ENCODE peak calls at places on chromosomes 3 and 15, in nine cellular contexts. C is astrocyte of the hippocampus; J is activated naive CD4-positive, alpha-beta T cell treated with anti-CD3 and anti-CD28 coated beads, Interleukin-2, amount 10 ng/mL, durations not matched to agents 7 days and 5 days; F is NT2/D1; M is AG09319; L is stimulated activated CD4-positive, alpha-beta T cell treated with anti-CD3 and anti-CD28 coated beads, Interleukin-2, amount 100 ng/mL, for 48 hours; K is cardiac muscle cell; A is NCI-H510A; W is activated CD4-positive, CD25-positive, alpha-beta regulatory T cell treated with anti-CD3 and anti-CD28 coated beads, Interleukin-2, amount 50 U/mL, for 72 hours. N is an unnamed sample.
A peak's percentile ranks its signal among the peaks of the same experiment; 100 is the strongest.

GRCh38 chr15:83710452-83710851 is 56.5 kb downstream of the ADAMTSL3 start:
- DNase-seq in C (no peak), J (no peak), F (no peak), M (no peak), L (no peak), K (no peak), A (no peak), W (no peak), N (no peak)

GRCh38 chr3:34882764-34883163 is 756.6 kb upstream of the ARPP21 start:
- DNase-seq in C (peak; percentile 48), J (no peak), F (no peak), M (no peak), L (no peak), K (peak; percentile 38), A (no peak), W (no peak), N (no peak)

GRCh38 chr3:28853830-28854229 is 427.0 kb upstream of the RBMS3 start:
- DNase-seq in C (no peak), J (no peak), F (no peak), M (no peak), L (no peak), K (no peak), A (no peak), W (no peak), N (no peak)

GRCh38 chr3:131067983-131068382 is 41.3 kb downstream of the NEK11 start:
- DNase-seq in C (no peak), J (no peak), F (no peak), M (no peak), L (no peak), K (no peak), A (no peak), W (no peak), N (no peak)

GRCh38 chr15:39629376-39629775 is 48.5 kb downstream of the THBS1 start:
- DNase-seq in C (no peak), J (peak; percentile 70), F (no peak), M (no peak), L (peak; percentile 42), K (no peak), A (no peak), W (no peak), N (peak; percentile 72)

GRCh38 chr3:173753593-173753992 is 356.0 kb downstream of the NLGN1 start:
- DNase-seq in C (no peak), J (no peak), F (no peak), M (no peak), L (no peak), K (no peak), A (no peak), W (no peak), N (no peak)

GRCh38 chr3:127475975-127476374 is 114.6 kb downstream of the TPRA1 start:
- DNase-seq in C (no peak), J (no peak), F (no peak), M (no peak), L (no peak), K (no peak), A (no peak), W (no peak), N (no peak)

GRCh38 chr15:80106051-80106450 is 46.6 kb downstream of the ZFAND6 start:
- DNase-seq in C (no peak), J (no peak), F (no peak), M (peak; percentile 53), L (no peak), K (no peak), A (no peak), W (no peak), N (no peak)

GRCh38 chr15:79025201-79025600 is 65.4 kb downstream of the RASGRF1 start:
- DNase-seq in C (no peak), J (peak; percentile 48), F (no peak), M (no peak), L (no peak), K (peak; percentile 14), A (no peak), W (no peak), N (no peak)

GRCh38 chr3:64399205-64399800 is 174.0 kb upstream of the PRICKLE2 start:
- DNase-seq in C (peak; percentile 86), J (peak; percentile 23), F (peak; percentile 55), M (peak; percentile 31), L (peak; percentile 5), K (peak; percentile 67), A (no peak), W (no peak), N (no peak)

GRCh38 chr3:1798711-1799410 is 299.8 kb upstream of the CNTN4 start:
- DNase-seq in C (peak; percentile 1), J (no peak), F (no peak), M (no peak), L (no peak), K (no peak), A (peak; percentile 17), W (no peak), N (no peak)

GRCh38 chr15:73015493-73015892 is 36.8 kb upstream of the NEO1 start:
- DNase-seq in C (no peak), J (no peak), F (no peak), M (no peak), L (no peak), K (no peak), A (no peak), W (no peak), N (no peak)

GRCh38 chr3:155370198-155370597 is 76.7 kb upstream of the STRIT1 start:
- DNase-seq in C (no peak), J (no peak), F (no peak), M (no peak), L (no peak), K (no peak), A (no peak), W (no peak), N (no peak)

GRCh38 chr3:119649764-119650163 is 10.6 kb downstream of the POPDC2 start:
- DNase-seq in C (no peak), J (no peak), F (no peak), M (no peak), L (no peak), K (no peak), A (peak; percentile 0), W (no peak), N (no peak)

N was measured in T-helper 17 cell.